ENCODE peak calls at places on chromosomes 7 and 10, in nine cellular contexts. K is breast epithelium; W is CD4-positive, CD25-positive, alpha-beta regulatory T cell; S is A549; E is heart right ventricle; B is right lobe of liver; I is naive thymus-derived CD4-positive, alpha-beta T cell; Q is HCT116; V is MM.1S. T is an unnamed sample. For H3K9me3, the result is how much of the 10 kb centered on the place peaks cover.

GRCh38 chr7:134478707-134479106 is 19.8 kb upstream of the AKR1B1 start:
- DNase-seq in K (no peak), W (no peak), S (no peak), E (no peak), B (no peak), I (no peak), Q (no peak), V (no peak), T (no peak)

GRCh38 chr7:137169282-137169698 is 174.2 kb downstream of the PTN start:
- DNase-seq in K (peak), W (no peak), S (peak), E (peak), B (peak), I (no peak), Q (no peak), V (peak), T (no peak)

GRCh38 chr7:15168489-15168888 is 265.9 kb upstream of the DGKB start:
- DNase-seq in K (no peak), W (no peak), S (no peak), E (no peak), B (no peak), I (no peak), Q (no peak), V (no peak), T (no peak)

GRCh38 chr10:16436367-16436757 is 448 bp upstream of the PTER start:
- DNase-seq in K (no peak), W (peak), S (no peak), E (peak), B (peak), I (no peak), Q (no peak), V (peak), T (no peak)

GRCh38 chr10:6748029-6748428 is 168.0 kb upstream of the PRKCQ start:
- DNase-seq in K (no peak), W (no peak), S (no peak), E (no peak), B (no peak), I (no peak), Q (no peak), V (no peak), T (no peak)

GRCh38 chr10:48748573-48748972 is 63.9 kb downstream of the WDFY4 start:
- DNase-seq in K (no peak), W (no peak), S (no peak), E (no peak), B (no peak), I (no peak), Q (no peak), V (no peak), T (no peak)

GRCh38 chr10:73818402-73818801 is 7.0 kb upstream of the NDST2 start:
- DNase-seq in K (no peak), W (no peak), S (no peak), E (no peak), B (no peak), I (no peak), Q (no peak), V (no peak), T (no peak)

GRCh38 chr7:33591481-33591880 is 313.9 kb upstream of the BMPER start:
- DNase-seq in K (no peak), W (no peak), S (no peak), E (no peak), B (no peak), I (no peak), Q (no peak), V (no peak), T (no peak)

GRCh38 chr10:1561731-1562337 is 175.5 kb downstream of the ADARB2 start:
- DNase-seq in K (no peak), W (no peak), S (no peak), E (no peak), B (no peak), I (no peak), Q (no peak), V (no peak), T (no peak)

GRCh38 chr10:122263971-122264370 is 7.1 kb upstream of the BTBD16 start:
- DNase-seq in K (no peak), W (no peak), S (peak), E (no peak), B (no peak), I (no peak), Q (no peak), V (no peak), T (no peak)

GRCh38 chr7:74199551-74200355 is 10.1 kb upstream of the LAT2 start:
- DNase-seq in K (no peak), W (no peak), S (no peak), E (no peak), B (no peak), I (no peak), Q (peak), V (no peak), T (no peak)

GRCh38 chr10:71205468-71205867 is 6.9 kb upstream of the UNC5B start:
- DNase-seq in K (no peak), W (no peak), S (no peak), E (no peak), B (no peak), I (no peak), Q (no peak), V (no peak), T (no peak)

GRCh38 chr10:53537508-53537907 is 764.9 kb upstream of the MBL2 start:
- DNase-seq in K (no peak), W (no peak), S (no peak), E (no peak), B (no peak), I (no peak), Q (no peak), V (no peak), T (no peak)

GRCh38 chr7:97027427-97028234 is 3.0 kb upstream of the DLX5 start:
- DNase-seq in K (peak), W (peak), S (peak), E (peak), B (peak), I (peak), Q (peak), V (peak), T (peak)

GRCh38 chr10:1070939-1071338 is 14.8 kb downstream of the WDR37 start:
- DNase-seq in K (no peak), W (no peak), S (no peak), E (no peak), B (no peak), I (no peak), Q (no peak), V (no peak), T (no peak)

GRCh38 chr10:117249493-117250093 is 8.7 kb downstream of the SLC18A2 start:
- DNase-seq in K (no peak), W (no peak), S (no peak), E (no peak), B (no peak), I (no peak), Q (no peak), V (no peak), T (no peak)

GRCh38 chr7:148442933-148443332 is 147.6 kb upstream of the C7orf33 start:
- DNase-seq in K (no peak), W (no peak), S (no peak), E (no peak), B (no peak), I (no peak), Q (no peak), V (no peak), T (no peak)

GRCh38 chr7:39936786-39937185 is 13.3 kb upstream of the CDK13 start:
- DNase-seq in K (no peak), W (no peak), S (no peak), E (no peak), B (no peak), I (no peak), Q (no peak), V (no peak), T (no peak)

GRCh38 chr7:108375668-108376067 is 80.6 kb downstream of the NRCAM start:
- DNase-seq in K (no peak), W (no peak), S (no peak), E (no peak), B (no peak), I (no peak), Q (no peak), V (no peak), T (no peak)

GRCh38 chr10:126270116-126270515 is 118.2 kb downstream of the ADAM12 start:
- DNase-seq in K (no peak), W (no peak), S (no peak), E (no peak), B (no peak), I (no peak), Q (no peak), V (no peak), T (no peak)

GRCh38 chr7:116692599-116693308 is 20.8 kb downstream of the MET start:
- DNase-seq in K (no peak), W (no peak), S (no peak), E (no peak), B (no peak), I (no peak), Q (peak), V (peak), T (no peak)

GRCh38 chr10:35304649-35305048 is 31.7 kb upstream of the CCNY start:
- DNase-seq in K (no peak), W (no peak), S (no peak), E (no peak), B (no peak), I (no peak), Q (no peak), V (no peak), T (no peak)

GRCh38 chr7:30697716-30698460 is 15.6 kb upstream of the CRHR2 start:
- DNase-seq in K (no peak), W (no peak), S (no peak), E (peak), B (no peak), I (no peak), Q (no peak), V (no peak), T (no peak)

GRCh38 chr7:21967500-21968099 is 21.9 kb upstream of the CDCA7L start:
- DNase-seq in K (no peak), W (no peak), S (no peak), E (no peak), B (no peak), I (peak), Q (no peak), V (no peak), T (peak)

GRCh38 chr10:133391761-133392518 is 2.0 kb upstream of the MTG1 start:
- DNase-seq in K (no peak), W (no peak), S (no peak), E (no peak), B (no peak), I (no peak), Q (no peak), V (no peak), T (peak)

GRCh38 chr7:155922507-155922841 is 110.2 kb upstream of the SHH start:
- DNase-seq in K (no peak), W (no peak), S (no peak), E (no peak), B (no peak), I (no peak), Q (no peak), V (no peak), T (no peak)

GRCh38 chr10:131855396-131855762 is 45.4 kb upstream of the PPP2R2D start:
- DNase-seq in K (no peak), W (no peak), S (no peak), E (no peak), B (no peak), I (no peak), Q (no peak), V (no peak), T (no peak)
- H3K9me3 ChIP-seq in K (under half), W (under half), S (under half), E (under half), B (under half), I (under half), Q (under half), V (under half), T (under half)

GRCh38 chr7:130930710-130931109 is 196.7 kb upstream of the KLF14 start:
- DNase-seq in K (no peak), W (no peak), S (no peak), E (no peak), B (no peak), I (no peak), Q (no peak), V (no peak), T (no peak)
- H3K27ac ChIP-seq in K (peak), W (peak), S (peak), E (no peak), B (peak), I (peak), Q (peak), V (no peak), T (peak)

GRCh38 chr7:63042730-63043511 is 955.7 kb upstream of the ZNF722 start:
- DNase-seq in K (no peak), W (no peak), S (no peak), E (no peak), B (no peak), I (no peak), Q (no peak), V (no peak), T (no peak)
- H3K9me3 ChIP-seq in K (under half), W (under half), S (under half), E (under half), B (under half), I (under half), Q (under half), V (under half), T (under half)

DNA sequence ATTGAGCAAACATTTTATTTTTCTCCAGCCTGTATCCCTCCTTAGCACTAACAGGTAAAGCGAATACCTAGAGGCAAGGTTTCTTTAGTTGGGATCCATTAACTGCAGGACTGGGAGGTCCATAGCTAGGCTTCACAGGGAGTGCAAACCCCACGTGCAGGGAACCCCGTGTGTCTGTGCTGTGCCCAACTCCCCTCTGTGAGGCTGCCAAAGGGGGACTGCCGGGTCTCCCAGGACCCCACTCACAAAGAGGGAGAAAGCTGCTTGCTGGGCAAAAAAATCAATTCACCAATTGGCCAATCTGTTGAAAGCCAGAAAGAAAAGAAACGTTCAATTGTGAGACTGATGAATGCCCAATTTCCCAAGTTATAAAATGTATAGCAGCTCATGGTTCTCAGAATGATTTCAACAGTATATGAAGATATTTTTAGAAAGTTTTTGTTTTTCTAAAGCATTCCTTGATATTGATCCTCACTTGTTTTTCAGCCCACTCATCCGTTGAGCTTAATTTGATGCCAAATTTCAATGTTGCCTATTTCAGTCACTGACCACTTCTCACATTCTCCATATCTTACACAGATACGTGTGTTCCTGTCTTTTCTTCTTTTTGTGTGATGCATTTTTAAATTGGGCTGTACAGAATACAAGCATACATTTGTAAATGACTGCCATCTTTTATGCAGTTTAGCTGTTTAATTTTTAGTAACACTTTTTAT is 202.7 kb upstream of the PRSS58 start:
- DNase-seq in K (no peak), W (no peak), S (no peak), E (no peak), B (no peak), I (no peak), Q (no peak), V (no peak), T (no peak)
- H3K27ac ChIP-seq in K (no peak), W (peak), S (no peak), E (no peak), B (no peak), I (peak), Q (no peak), V (peak), T (no peak)

GRCh38 chr7:64308019-64308275 is 5.8 kb upstream of the ZNF736 start:
- DNase-seq in K (no peak), W (no peak), S (no peak), E (no peak), B (no peak), I (no peak), Q (no peak), V (no peak), T (no peak)
- H3K9me3 ChIP-seq in K (under half), W (under half), S (under half), E (under half), B (under half), I (under half), Q (under half), V (under half), T (under half)

GRCh38 chr10:68235591-68235990 is 3.7 kb upstream of the ATOH7 start:
- DNase-seq in K (no peak), W (no peak), S (no peak), E (no peak), B (no peak), I (no peak), Q (no peak), V (no peak), T (no peak)
- H3K27ac ChIP-seq in K (no peak), W (no peak), S (no peak), E (no peak), B (no peak), I (no peak), Q (no peak), V (no peak), T (no peak)

GRCh38 chr10:38103754-38104153 is 9.6 kb downstream of the ZNF37A start:
- DNase-seq in K (no peak), W (no peak), S (no peak), E (no peak), B (no peak), I (no peak), Q (no peak), V (no peak), T (no peak)

DNA sequence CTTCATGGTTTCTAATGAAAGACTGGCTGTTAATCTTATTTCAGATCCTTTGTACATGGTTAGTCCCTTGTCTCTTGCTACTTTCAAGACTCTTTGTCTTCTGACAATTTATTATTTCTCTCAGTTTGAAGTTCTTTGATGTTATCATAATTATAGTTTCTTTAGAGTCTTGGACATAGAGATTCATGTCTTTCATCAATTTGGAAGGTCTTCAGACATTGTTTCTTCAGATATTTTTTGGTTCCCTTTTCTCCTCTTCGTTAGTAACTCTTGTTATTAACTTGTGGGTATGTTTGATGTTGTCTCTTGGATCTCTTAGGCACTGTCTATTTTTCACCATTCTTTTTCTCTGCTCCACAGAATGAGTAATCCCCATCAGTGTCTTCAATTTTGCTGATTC is 8.8 kb downstream of the ZNF37A start:
- DNase-seq in K (no peak), W (no peak), S (no peak), E (no peak), B (no peak), I (no peak), Q (no peak), V (no peak), T (no peak)
- H3K9me3 ChIP-seq in K (half or more), W (under half), S (half or more), E (under half), B (under half), I (under half), Q (under half), V (under half), T (under half)

GRCh38 chr7:51299391-51300133 is 17.0 kb downstream of the COBL start:
- DNase-seq in K (no peak), W (no peak), S (no peak), E (no peak), B (no peak), I (no peak), Q (no peak), V (no peak), T (no peak)

GRCh38 chr7:51301806-51302205 is 14.8 kb downstream of the COBL start:
- DNase-seq in K (no peak), W (no peak), S (no peak), E (no peak), B (no peak), I (no peak), Q (no peak), V (no peak), T (no peak)

GRCh38 chr7:51304729-51305128 is 11.9 kb downstream of the COBL start:
- DNase-seq in K (no peak), W (no peak), S (no peak), E (no peak), B (no peak), I (no peak), Q (no peak), V (no peak), T (no peak)

GRCh38 chr7:51300762-51301674 is 15.6 kb downstream of the COBL start:
- DNase-seq in K (no peak), W (no peak), S (no peak), E (peak), B (no peak), I (no peak), Q (no peak), V (no peak), T (no peak)

DNA sequence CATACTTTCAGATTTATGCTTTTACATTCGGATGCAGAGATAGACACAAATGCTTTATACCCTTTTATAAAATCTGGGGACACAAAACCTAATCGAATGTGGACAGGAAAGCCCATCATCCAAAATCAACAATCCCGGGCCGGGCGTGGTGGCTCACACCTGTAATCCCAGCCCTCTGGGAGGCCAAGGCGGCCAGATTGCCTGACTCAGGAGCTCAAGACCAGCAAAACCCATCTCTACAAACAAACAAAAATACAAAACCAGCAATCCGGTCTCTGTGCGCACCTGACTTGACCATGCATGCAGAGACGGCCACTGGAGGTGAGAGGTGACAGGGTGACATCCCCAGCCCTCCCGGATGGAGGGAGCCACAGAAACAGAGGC is 13.5 kb downstream of the COBL start:
- DNase-seq in K (no peak), W (no peak), S (no peak), E (no peak), B (no peak), I (no peak), Q (no peak), V (no peak), T (no peak)
- H3K27ac ChIP-seq in K (no peak), W (no peak), S (peak), E (peak), B (no peak), I (no peak), Q (no peak), V (no peak), T (no peak)

DNA sequence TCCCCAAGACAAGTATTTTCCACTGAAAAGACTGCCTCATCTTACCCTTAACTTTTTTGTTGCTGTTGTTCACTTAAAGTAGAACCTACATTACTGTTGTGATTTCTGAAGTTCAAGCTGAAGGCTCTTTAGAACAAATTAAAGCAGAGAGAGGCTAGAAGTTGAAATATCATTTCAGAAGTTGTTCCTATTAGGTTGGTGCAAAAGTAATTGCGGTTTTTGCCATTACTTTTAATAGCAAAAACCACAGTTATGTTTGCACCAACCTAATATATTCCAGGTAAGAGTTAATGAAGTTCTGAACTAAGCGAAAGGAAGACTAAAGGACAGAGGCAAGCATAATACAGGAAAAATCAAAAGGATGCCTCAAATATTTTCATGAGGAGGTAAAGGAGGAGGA is 153.7 kb downstream of the CACNA2D1 start:
- DNase-seq in K (no peak), W (no peak), S (no peak), E (no peak), B (no peak), I (no peak), Q (no peak), V (no peak), T (no peak)
- H3K9me3 ChIP-seq in K (under half), W (under half), S (under half), E (under half), B (under half), I (under half), Q (under half), V (under half), T (under half)

T was measured in CD4-positive, alpha-beta memory T cell.